ENCODE peak calls at places on chromosomes 1 and 21, in eight cellular contexts. R is lower lobe of right lung, Y is RWPE2, T is GM23338, I is HL-60, N is suprapubic skin, G is PC-9, J is GM12878. P is an unnamed sample.

GRCh38 chr1:40476924-40477679 is at the start of gene ZFP69:
- DNase-seq in Y (peak; percentile 55), N (peak; percentile 67), I (peak; percentile 64), G (peak; percentile 72), J (no peak), T (peak; percentile 78), R (peak; percentile 85), P (no peak)

GRCh38 chr21:32366191-32366590 is 26.6 kb downstream of the URB1 start:
- DNase-seq in Y (no peak), T (no peak), N (peak; percentile 1), J (no peak), G (no peak), R (no peak), I (no peak), P (no peak)

GRCh38 chr1:45669379-45669778 is 17.0 kb downstream of the GPBP1L1 start:
- DNase-seq in I (no peak), R (no peak), T (no peak), J (no peak), G (no peak), Y (no peak), N (no peak), P (no peak)

GRCh38 chr1:98201640-98202039 is 280.8 kb upstream of the DPYD start:
- DNase-seq in T (no peak), G (no peak), N (no peak), Y (no peak), R (no peak), J (no peak), I (no peak), P (peak; percentile 63)

GRCh38 chr1:111505641-111506119 is 2.2 kb upstream of the ADORA3 start:
- DNase-seq in Y (no peak), N (no peak), R (no peak), I (peak; percentile 54), T (no peak), G (no peak), J (no peak), P (no peak)

GRCh38 chr1:66384258-66384657 is 149.7 kb upstream of the SGIP1 start:
- DNase-seq in R (no peak), T (no peak), N (no peak), Y (no peak), I (no peak), G (no peak), J (no peak), P (no peak)

GRCh38 chr21:41817228-41817627 is 50.4 kb upstream of the RIPK4 start:
- DNase-seq in G (peak; percentile 69), N (peak; percentile 35), I (peak; percentile 44), J (no peak), Y (no peak), R (no peak), T (peak; percentile 77), P (peak; percentile 55)

GRCh38 chr1:244118087-244118761 is 67.1 kb downstream of the ZBTB18 start:
- DNase-seq in T (no peak), I (no peak), R (no peak), Y (no peak), G (no peak), N (no peak), J (no peak), P (no peak)

GRCh38 chr1:8633741-8634493 is 183.5 kb downstream of the RERE start:
- DNase-seq in N (no peak), G (no peak), J (no peak), Y (no peak), T (no peak), I (no peak), R (no peak), P (no peak)

GRCh38 chr1:192767798-192768197 is 41.0 kb upstream of the RGS2 start:
- DNase-seq in Y (no peak), J (no peak), N (no peak), G (no peak), R (no peak), T (no peak), I (no peak), P (no peak)

GRCh38 chr1:185227161-185227560 is 70.2 kb downstream of the SWT1 start:
- DNase-seq in J (no peak), I (no peak), R (no peak), N (no peak), T (no peak), Y (no peak), G (no peak), P (no peak)

GRCh38 chr1:109654519-109654918 is 1.4 kb upstream of the GSTM4 start:
- DNase-seq in G (no peak), I (no peak), N (no peak), T (no peak), J (no peak), R (no peak), Y (no peak), P (no peak)

GRCh38 chr21:43311303-43311817 is 115.6 kb downstream of the SIK1 start:
- DNase-seq in Y (no peak), N (no peak), I (no peak), J (no peak), G (peak; percentile 14), T (no peak), R (peak; percentile 37), P (no peak)

GRCh38 chr21:41605934-41606285 is 98.0 kb upstream of the TMPRSS2 start:
- DNase-seq in Y (peak; percentile 38), R (no peak), I (no peak), G (no peak), T (no peak), J (no peak), N (no peak), P (no peak)

GRCh38 chr21:36069713-36070573 is at the start of gene CBR1:
- DNase-seq in G (peak; percentile 86), R (peak; percentile 97), T (peak; percentile 90), Y (peak; percentile 92), J (peak; percentile 47), N (peak; percentile 96), I (peak; percentile 97), P (peak; percentile 74)

GRCh38 chr1:107477233-107477632 is 336.4 kb downstream of the NTNG1 start:
- DNase-seq in T (peak; percentile 57), R (no peak), N (no peak), G (no peak), J (no peak), Y (no peak), I (no peak), P (no peak)

GRCh38 chr1:212713465-212714136 is 14.0 kb upstream of the BATF3 start:
- DNase-seq in G (no peak), Y (no peak), N (no peak), T (no peak), I (no peak), R (no peak), J (no peak), P (no peak)

GRCh38 chr1:212718499-212718898 is 18.9 kb upstream of the BATF3 start:
- DNase-seq in Y (no peak), T (peak; percentile 45), G (no peak), N (no peak), I (no peak), J (no peak), R (no peak), P (no peak)

GRCh38 chr1:212710566-212710965 is 10.9 kb upstream of the BATF3 start:
- DNase-seq in N (no peak), T (peak; percentile 16), R (no peak), G (no peak), I (no peak), Y (no peak), J (no peak), P (no peak)

GRCh38 chr1:212712451-212713303 is 13.0 kb upstream of the BATF3 start:
- DNase-seq in Y (no peak), I (no peak), J (no peak), R (no peak), T (no peak), N (no peak), G (no peak), P (peak; percentile 57)
- H3K4me3 ChIP-seq in Y (no peak overlapping the region), I (no peak overlapping the region), J (no peak overlapping the region), R (no peak overlapping the region), T (no peak overlapping the region), N (no peak overlapping the region), G (no peak overlapping the region), P (no peak overlapping the region)

GRCh38 chr21:30839304-30839703 is 9.7 kb upstream of the KRTAP7-1 start:
- DNase-seq in J (no peak), R (no peak), G (no peak), I (peak; percentile 21), Y (no peak), T (peak; percentile 82), N (no peak), P (no peak)
- TF ChIP-seq CTCF in J (peak; percentile 16), R (no peak), G (peak; percentile 58), I (peak; percentile 34), Y (peak; percentile 63), T (peak; percentile 73), N (peak; percentile 23), P (no peak)

DNA sequence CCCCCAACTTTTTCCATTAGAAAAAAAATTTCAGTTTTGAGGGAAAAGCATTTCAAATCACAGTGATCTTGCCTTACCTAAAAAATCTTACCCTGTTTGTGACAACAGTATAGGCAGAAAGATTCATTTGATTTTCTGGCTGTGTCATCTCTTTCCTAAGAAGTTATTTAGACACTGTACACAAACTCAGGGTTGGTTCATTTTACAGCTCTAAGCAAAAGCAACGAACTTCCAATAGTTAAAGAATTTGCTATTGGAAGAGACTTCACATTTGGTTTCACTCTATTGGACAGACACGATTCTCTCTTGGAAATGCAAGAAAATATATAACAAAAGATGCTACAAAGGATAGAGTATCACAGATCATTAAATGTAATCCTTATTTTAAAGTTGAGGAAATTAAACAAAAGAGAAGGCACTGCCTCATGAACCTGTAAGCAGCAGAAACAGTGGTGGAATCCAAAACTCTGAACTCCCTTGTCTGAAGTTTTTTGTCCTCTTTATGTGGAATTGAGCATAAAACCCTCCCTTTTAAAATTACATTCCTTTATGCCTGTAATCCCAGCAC is 20.8 kb downstream of the EYA3 start:
- DNase-seq in J (no peak), T (no peak), Y (no peak), N (no peak), R (no peak), G (no peak), I (no peak), P (no peak)
- H3K4me3 ChIP-seq in J (no peak overlapping the region), T (no peak overlapping the region), Y (no peak overlapping the region), N (no peak overlapping the region), R (no peak overlapping the region), G (no peak overlapping the region), I (no peak overlapping the region), P (no peak overlapping the region)

DNA sequence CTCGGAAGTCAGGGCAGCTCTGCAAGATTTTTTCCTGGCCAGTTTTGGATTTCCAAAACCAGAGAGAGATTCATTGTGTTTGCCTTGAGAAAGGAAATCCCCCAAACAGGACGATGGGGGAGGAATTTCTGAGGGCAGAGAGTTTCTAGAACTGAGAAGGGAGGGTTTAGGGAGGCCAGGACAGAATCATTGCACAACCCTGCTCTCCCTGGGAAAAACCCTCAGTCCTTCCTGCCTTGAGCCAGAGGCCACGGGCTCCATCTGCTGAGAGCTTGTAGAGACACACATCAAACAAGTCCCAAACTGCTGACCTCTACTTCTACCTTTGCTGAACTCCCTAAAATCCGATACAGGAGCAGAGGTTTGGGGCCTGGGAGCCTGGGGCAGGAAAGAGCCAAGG is 99.7 kb downstream of the NMNAT2 start:
- DNase-seq in Y (no peak), J (peak; percentile 55), N (peak; percentile 81), T (peak; percentile 75), I (peak; percentile 4), R (peak; percentile 73), G (peak; percentile 60), P (peak; percentile 74)
- TF ChIP-seq CTCF in Y (peak; percentile 77), J (peak; percentile 44), N (peak; percentile 36), T (peak; percentile 40), I (no peak), R (peak; percentile 51), G (peak; percentile 62), P (peak; percentile 81)

DNA sequence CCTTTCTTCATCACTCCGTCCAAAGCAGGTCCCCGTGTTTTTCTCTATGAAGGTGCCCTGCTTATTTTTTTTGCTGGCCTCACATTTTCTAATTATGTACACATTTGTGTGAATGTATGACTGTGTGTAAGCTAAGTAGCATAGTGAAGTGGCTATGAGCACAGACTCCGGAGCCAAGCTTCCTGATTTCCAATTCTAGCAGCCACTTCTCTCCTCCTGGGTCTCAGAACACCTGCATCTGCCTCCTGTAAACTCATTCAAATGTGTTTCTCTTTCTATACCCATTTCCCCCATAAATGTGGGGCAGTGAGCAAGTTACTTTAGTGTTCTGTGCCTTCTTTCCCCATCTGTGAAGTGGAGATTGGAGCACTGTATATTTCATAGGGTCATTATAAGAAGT is 2.1 kb downstream of the SLAMF6 start:
- DNase-seq in N (no peak), Y (no peak), I (no peak), G (no peak), R (no peak), T (no peak), J (no peak), P (no peak)
- H3K4me3 ChIP-seq in N (no peak overlapping the region), Y (no peak overlapping the region), I (no peak overlapping the region), G (no peak overlapping the region), R (peak overlapping the region; percentile 38), T (no peak overlapping the region), J (peak overlapping the region; percentile 77), P (no peak overlapping the region)

P was measured in AG09309.